ENCODE peak calls at places on chromosomes 1 and 21, in six cellular contexts. I is K562, V is endothelial cell of umbilical vein, H is A549, S is HepG2, T is GM12878. P is an unnamed sample.

GRCh38 chr1:5814046-5814619 is 178.1 kb downstream of the NPHP4 start:
- DNase-seq in I (no peak), H (no peak), V (no peak), T (no peak), S (no peak), P (peak)

GRCh38 chr1:230052665-230053064 is 14.4 kb upstream of the GALNT2 start:
- DNase-seq in I (no peak), H (no peak), S (no peak), T (no peak), V (no peak), P (no peak)

GRCh38 chr1:54275349-54275748 is 75.4 kb downstream of the MRPL37 start:
- DNase-seq in I (no peak), T (no peak), H (no peak), V (peak), S (no peak), P (no peak)

GRCh38 chr1:196599324-196599723 is 8.9 kb downstream of the KCNT2 start:
- DNase-seq in V (no peak), T (no peak), H (no peak), I (no peak), S (no peak), P (no peak)

GRCh38 chr1:214296860-214297699 is 16.1 kb downstream of the SMYD2 start:
- DNase-seq in T (no peak), V (peak), I (no peak), S (no peak), H (no peak), P (no peak)

GRCh38 chr1:207861442-207862177 is 49.3 kb downstream of the CD34 start:
- DNase-seq in S (no peak), H (no peak), V (no peak), T (peak), I (no peak), P (peak)

GRCh38 chr1:53975861-53976260 is 29.7 kb downstream of the LRRC42 start:
- DNase-seq in V (no peak), H (no peak), I (no peak), S (no peak), T (no peak), P (no peak)

GRCh38 chr1:59747469-59748014 is 67.2 kb upstream of the HOOK1 start:
- DNase-seq in I (no peak), S (no peak), V (peak), T (no peak), H (no peak), P (no peak)

GRCh38 chr1:232438476-232438875 is 191.5 kb downstream of the SIPA1L2 start:
- DNase-seq in I (no peak), V (no peak), H (no peak), S (no peak), T (no peak), P (peak)

GRCh38 chr1:50976111-50976889 is 6.3 kb downstream of the CDKN2C start:
- DNase-seq in V (no peak), H (peak), S (no peak), I (peak), T (no peak), P (no peak)

GRCh38 chr21:32626633-32627196 is 14.5 kb upstream of the CFAP298 start:
- DNase-seq in T (no peak), I (no peak), H (no peak), S (no peak), V (no peak), P (no peak)

GRCh38 chr1:234975122-234975940 is 153.3 kb downstream of the TOMM20 start:
- DNase-seq in S (peak), T (no peak), V (peak), H (peak), I (peak), P (peak)

GRCh38 chr1:33383974-33384767 is 46.7 kb downstream of the PHC2 start:
- DNase-seq in H (no peak), I (no peak), T (no peak), V (peak), S (no peak), P (peak)

GRCh38 chr1:44072204-44072603 is 40.9 kb upstream of the SLC6A9 start:
- DNase-seq in V (no peak), I (peak), H (no peak), S (no peak), T (no peak), P (peak)

GRCh38 chr1:37036667-37037053 is 2.3 kb upstream of the GRIK3 start:
- DNase-seq in I (no peak), S (no peak), V (no peak), H (no peak), T (no peak), P (no peak)

GRCh38 chr1:234120327-234120944 is 216.0 kb downstream of the SLC35F3 start:
- DNase-seq in T (no peak), H (no peak), I (no peak), S (no peak), V (no peak), P (no peak)

GRCh38 chr1:24990136-24990535 is 60.1 kb upstream of the RUNX3 start:
- DNase-seq in S (no peak), H (no peak), V (no peak), I (no peak), T (no peak), P (no peak)

GRCh38 chr1:233140974-233141373 is 154.6 kb downstream of the PCNX2 start:
- DNase-seq in V (peak), I (no peak), H (no peak), T (no peak), S (no peak), P (no peak)

GRCh38 chr1:18094096-18094495 is 13.5 kb upstream of the IGSF21 start:
- DNase-seq in I (no peak), H (no peak), V (no peak), T (no peak), S (no peak), P (no peak)

DNA sequence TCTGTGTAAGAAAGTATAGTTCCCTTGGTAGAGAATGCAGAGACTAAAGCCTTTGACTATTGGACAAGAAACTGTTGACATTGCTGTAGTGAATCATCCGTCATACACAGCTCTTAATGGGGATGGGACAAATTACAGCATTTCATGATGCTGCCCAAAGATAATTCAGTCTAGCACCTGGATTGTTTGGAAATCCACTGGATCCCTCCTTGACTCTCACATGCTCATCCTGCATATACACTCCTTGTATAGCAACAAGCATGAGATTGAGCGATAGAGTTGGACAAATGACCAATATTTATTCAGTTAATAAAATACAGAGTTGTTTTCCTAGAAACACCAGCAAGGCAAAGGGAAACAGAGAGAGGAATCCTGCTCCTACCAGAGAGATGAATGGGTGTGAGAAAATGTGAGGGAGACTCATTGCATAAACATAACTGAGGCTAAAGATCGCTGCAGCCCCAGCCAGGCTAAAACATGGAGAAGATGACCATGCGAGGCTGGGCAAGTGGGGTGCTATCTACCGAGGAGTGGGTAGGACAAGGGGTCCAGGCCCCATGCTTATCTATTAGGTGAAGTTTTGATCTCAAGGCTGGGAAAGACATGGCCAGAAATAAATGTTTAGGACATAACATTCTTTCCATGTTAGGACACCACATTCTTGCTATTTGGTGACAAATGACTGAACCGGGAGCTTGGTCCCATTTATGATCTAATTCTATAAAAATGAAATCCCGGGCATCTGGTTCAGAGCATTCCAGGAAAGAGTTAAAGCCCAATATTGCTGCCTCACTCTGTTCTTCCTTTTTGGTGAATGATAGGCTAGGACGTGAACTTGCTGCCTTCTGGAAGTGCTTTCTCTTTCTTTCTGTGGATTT is 153.2 kb downstream of the TGFB2 start:
- DNase-seq in T (no peak), I (no peak), H (peak), S (no peak), V (peak), P (no peak)
- H3K4me3 ChIP-seq in T (no peak), I (no peak), H (peak), S (no peak), V (no peak), P (no peak)

GRCh38 chr1:86062458-86062857 is 94.1 kb downstream of the COL24A1 start:
- DNase-seq in T (no peak), I (no peak), S (no peak), H (no peak), V (peak), P (no peak)
- TF ChIP-seq MYC in T (no peak), I (no peak), S (no peak), H (no peak), V (no peak), P (no peak)

GRCh38 chr1:20266141-20266540 is 24.5 kb upstream of the VWA5B1 start:
- DNase-seq in I (no peak), V (no peak), T (no peak), S (no peak), H (no peak), P (no peak)

GRCh38 chr1:20276428-20276827 is 14.2 kb upstream of the VWA5B1 start:
- DNase-seq in S (no peak), I (no peak), T (no peak), V (no peak), H (no peak), P (no peak)

GRCh38 chr1:20266642-20267041 is 24.0 kb upstream of the VWA5B1 start:
- DNase-seq in T (no peak), H (no peak), V (no peak), S (no peak), I (no peak), P (no peak)

DNA sequence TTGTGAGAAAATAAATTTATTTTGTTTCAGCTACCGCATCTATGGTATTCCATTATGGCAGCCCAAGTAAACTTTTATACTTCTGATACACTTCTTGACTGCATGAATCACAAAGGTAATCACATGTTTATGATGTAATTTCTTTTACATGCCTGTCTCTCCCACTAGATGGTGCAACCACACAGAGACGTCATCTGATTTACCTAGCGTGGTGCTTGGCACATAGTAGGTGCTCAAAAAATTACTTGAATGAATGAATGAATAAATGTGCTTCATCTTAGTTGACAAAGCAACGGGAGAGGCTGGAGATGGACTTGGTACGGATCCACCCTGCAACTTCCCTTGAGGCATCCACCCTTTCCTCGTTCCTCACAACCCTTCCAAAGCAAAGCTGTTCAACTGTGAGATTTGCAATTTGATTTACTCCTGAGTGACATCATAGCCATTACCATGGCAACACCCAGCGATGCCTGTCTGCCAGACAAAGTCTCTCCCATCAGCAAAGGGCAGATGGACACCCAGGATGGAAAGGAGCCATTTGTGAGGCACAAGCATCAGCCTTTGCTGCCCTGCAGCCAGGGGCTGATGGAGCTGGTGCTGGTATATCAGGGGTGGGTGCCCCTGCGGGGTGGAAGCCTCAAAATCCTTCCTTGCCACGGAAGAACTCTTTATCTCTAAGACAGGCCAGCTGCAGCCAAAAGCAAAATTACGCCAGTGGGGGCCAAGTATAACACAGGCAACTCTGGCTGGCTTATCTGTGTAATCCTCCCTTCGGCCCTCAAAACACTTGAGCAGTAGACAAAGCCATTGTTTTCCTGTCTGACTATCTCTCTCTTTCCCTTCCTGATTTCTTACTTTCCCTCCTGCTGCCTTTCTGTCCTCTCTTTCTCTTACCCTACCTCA is 18.9 kb upstream of the VWA5B1 start:
- DNase-seq in S (no peak), V (no peak), I (no peak), T (no peak), H (no peak), P (no peak)
- TF ChIP-seq CTCF in S (no peak), V (no peak), I (no peak), T (no peak), H (no peak), P (no peak)

DNA sequence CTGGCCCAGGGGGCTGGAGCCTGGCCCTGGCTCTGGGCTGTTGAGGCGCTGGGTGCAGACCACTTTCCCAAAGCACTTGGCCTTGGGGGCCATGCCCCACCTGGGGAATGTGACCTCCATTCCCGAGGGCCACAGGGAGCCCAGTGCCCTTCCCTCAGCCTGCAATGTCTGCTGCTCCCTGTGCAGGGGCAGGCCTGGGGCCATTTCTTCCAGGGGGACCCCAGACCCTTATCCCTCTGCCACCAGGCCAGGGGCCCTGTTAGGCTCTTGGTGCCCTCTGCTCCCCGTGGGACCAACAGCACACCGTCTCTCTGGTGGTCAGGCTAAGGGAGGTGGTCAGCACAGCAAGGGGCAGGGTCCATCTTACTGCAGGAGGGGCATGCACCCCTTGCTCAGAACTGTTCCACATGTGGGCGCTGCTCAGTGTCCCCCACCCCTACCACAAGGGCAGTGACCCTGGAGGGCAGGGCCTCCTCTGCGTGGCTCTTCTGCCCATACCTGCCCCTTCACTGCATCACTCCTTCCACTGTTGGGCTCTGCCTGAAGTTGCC is 1.1 kb upstream of the TMEM52 start:
- DNase-seq in T (no peak), S (no peak), V (no peak), H (no peak), I (no peak), P (no peak)
- H3K4me3 ChIP-seq in T (no peak), S (peak), V (no peak), H (peak), I (no peak), P (no peak)

GRCh38 chr1:26767714-26768113 is 20.0 kb upstream of the PIGV start:
- DNase-seq in I (no peak), H (no peak), V (no peak), T (no peak), S (no peak), P (no peak)
- TF ChIP-seq MYC in I (no peak), H (no peak), V (no peak), T (no peak), S (no peak), P (no peak)

DNA sequence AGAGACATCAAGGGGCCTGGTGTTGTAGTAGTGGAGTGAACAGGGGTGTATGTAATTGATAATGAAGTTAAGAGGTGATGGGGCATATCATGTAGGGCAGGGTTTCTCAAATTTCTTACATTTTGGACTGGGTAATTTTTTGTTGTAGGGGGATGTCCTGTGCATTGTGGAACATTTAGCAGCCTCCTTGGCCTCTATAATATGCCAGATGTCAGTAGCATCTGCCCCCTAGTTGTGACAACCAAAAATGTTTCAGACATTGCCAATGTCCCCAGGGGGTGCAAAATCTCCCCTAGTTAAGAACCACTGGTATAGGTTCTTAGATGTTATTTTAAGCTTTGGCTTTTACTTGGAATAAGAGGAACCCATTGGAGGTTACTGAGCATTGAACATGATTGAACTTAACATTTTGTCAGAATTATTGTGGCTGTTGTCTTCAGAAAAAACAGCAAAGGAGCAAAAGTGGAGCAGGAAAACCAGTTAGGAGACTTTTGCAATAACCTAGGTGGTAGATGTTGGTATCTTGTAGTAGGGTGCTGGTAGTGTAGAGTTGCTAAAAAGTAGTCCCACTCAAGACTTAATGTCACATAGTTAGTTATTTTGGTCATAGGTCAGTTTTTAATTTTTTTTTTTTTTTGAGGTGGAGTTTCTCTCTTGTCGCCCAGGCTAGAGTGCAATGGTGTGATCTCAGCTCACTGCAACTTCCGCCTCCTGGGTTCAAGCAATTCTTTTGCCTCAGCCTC is 6.2 kb downstream of the ZNF326 start:
- DNase-seq in I (peak), T (no peak), S (no peak), H (peak), V (no peak), P (peak)
- TF ChIP-seq CTCF in I (peak), T (peak), S (no peak), H (no peak), V (no peak), P (peak)

DNA sequence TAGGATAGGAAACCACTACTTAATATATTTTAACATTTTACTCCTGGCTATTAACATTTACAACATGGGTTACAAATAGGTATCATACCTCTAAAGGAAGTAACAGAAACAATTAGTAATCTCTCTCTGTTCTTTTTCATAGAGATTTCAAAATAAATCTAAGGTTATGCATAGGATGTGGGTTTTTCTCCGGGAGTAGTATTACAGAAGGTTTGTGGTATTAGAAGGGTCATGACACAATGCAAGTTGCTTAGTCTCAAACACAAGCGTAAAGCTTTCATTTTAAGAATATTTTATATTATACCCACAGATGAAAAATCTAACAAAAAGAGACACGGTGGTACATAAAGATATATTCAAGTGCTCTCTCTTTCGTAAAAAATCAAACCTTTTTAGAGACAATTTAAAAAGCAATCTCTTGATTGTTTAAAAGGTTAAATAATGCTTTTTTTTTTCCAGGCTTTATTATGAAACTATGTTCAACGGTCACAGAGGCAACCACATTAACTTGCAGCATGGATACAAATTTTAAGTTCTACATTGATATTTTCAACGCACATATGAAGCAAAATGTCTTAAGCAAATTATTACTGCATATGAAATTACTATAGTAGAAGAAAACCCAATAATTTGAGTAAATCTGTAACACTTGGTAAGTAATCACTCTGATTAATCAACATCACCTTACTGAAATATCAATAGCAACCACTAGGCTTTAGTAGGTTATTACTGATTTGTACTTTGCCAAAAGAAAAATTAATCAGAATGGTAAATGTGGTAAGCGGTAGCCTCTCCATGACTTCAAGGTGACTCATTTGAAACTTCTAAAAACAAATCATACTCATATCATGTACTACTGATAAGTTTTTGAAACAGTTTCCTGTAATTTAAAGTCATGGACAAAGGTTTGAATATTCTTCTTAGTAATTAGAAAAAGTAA is 97.4 kb upstream of the GFI1 start:
- DNase-seq in T (peak), S (no peak), I (no peak), V (peak), H (no peak), P (peak)
- H3K4me3 ChIP-seq in T (no peak), S (no peak), I (no peak), V (no peak), H (no peak), P (peak)

GRCh38 chr1:222167111-222167510 is 380.8 kb downstream of the HHIPL2 start:
- DNase-seq in H (peak), T (peak), I (peak), V (no peak), S (no peak), P (peak)
- TF ChIP-seq MYC in H (no peak), T (no peak), I (no peak), V (no peak), S (no peak), P (no peak)

GRCh38 chr21:46255758-46256337 is 27.3 kb upstream of the LSS start:
- DNase-seq in I (no peak), S (no peak), H (no peak), T (no peak), V (no peak), P (no peak)

GRCh38 chr21:46253610-46254124 is 25.1 kb upstream of the LSS start:
- DNase-seq in S (no peak), T (peak), I (peak), H (no peak), V (peak), P (peak)

GRCh38 chr21:46255166-46255565 is 26.6 kb upstream of the LSS start:
- DNase-seq in V (no peak), I (no peak), H (no peak), S (no peak), T (no peak), P (no peak)

GRCh38 chr21:46254208-46254975 is 25.8 kb upstream of the LSS start:
- DNase-seq in I (no peak), S (no peak), H (no peak), V (no peak), T (peak), P (peak)

GRCh38 chr21:46256501-46256994 is 28.0 kb upstream of the LSS start:
- DNase-seq in T (no peak), H (no peak), S (no peak), I (no peak), V (no peak), P (no peak)
- TF ChIP-seq CTCF in T (no peak), H (no peak), S (no peak), I (no peak), V (no peak), P (no peak)